ENCODE peak calls at places on chromosomes 7 and 10, in seven cellular contexts. O, T, D, G, B, Y and V are unnamed samples.

GRCh38 chr10:50991496-50992355 is 82.6 kb upstream of the PRKG1 start:
- DNase-seq in Y (no peak), B (peak; percentile 80), T (no peak), G (no peak), D (no peak), O (peak; percentile 87), V (no peak)

GRCh38 chr10:36515313-36515712 is 610.1 kb upstream of the ANKRD30A start:
- DNase-seq in D (no peak), O (no peak), B (no peak), Y (no peak), G (no peak), T (no peak), V (no peak)

GRCh38 chr10:131264110-131264788 is 47.3 kb downstream of the TCERG1L start:
- DNase-seq in Y (no peak), T (no peak), D (no peak), B (no peak), O (no peak), G (no peak), V (no peak)

GRCh38 chr10:68955414-68955785 is 570 bp upstream of the DDX21 start:
- DNase-seq in G (no peak), Y (no peak), B (no peak), D (no peak), O (no peak), T (no peak), V (no peak)

GRCh38 chr7:105319578-105319977 is 69.1 kb downstream of the SRPK2 start:
- DNase-seq in G (no peak), B (no peak), T (no peak), D (no peak), O (no peak), Y (no peak), V (no peak)

GRCh38 chr10:104334965-104335650 is 3.2 kb downstream of the ITPRIP start:
- DNase-seq in G (no peak), D (no peak), B (peak; percentile 75), T (no peak), Y (peak; percentile 16), O (peak; percentile 84), V (no peak)

GRCh38 chr10:84824525-84824924 is 496.1 kb downstream of the CCSER2 start:
- DNase-seq in O (no peak), D (no peak), G (no peak), T (no peak), Y (no peak), B (no peak), V (no peak)

GRCh38 chr7:143003393-143004051 is 23.4 kb downstream of the OR9A2 start:
- DNase-seq in D (peak; percentile 32), G (peak; percentile 67), O (no peak), B (no peak), Y (peak; percentile 9), T (peak; percentile 65), V (no peak)

GRCh38 chr7:95922191-95922590 is 149.8 kb downstream of the DYNC1I1 start:
- DNase-seq in Y (no peak), B (no peak), D (no peak), T (no peak), O (no peak), G (no peak), V (no peak)

GRCh38 chr10:93152136-93152535 is 78.4 kb downstream of the CYP26A1 start:
- DNase-seq in O (no peak), T (no peak), Y (no peak), G (no peak), D (peak; percentile 79), B (no peak), V (no peak)

GRCh38 chr7:15603124-15603523 is 41.3 kb upstream of the AGMO start:
- DNase-seq in G (no peak), Y (no peak), T (no peak), B (no peak), O (no peak), D (no peak), V (no peak)

GRCh38 chr10:43396061-43396927 is 12.7 kb downstream of the HNRNPF start:
- DNase-seq in B (peak; percentile 92), Y (peak; percentile 78), G (peak; percentile 61), O (peak; percentile 96), T (peak; percentile 91), D (peak; percentile 87), V (peak; percentile 58)

GRCh38 chr10:33643042-33643441 is 308.6 kb upstream of the NRP1 start:
- DNase-seq in G (no peak), O (no peak), D (no peak), T (no peak), B (no peak), Y (no peak), V (no peak)

GRCh38 chr7:39979406-39980073 is 29.5 kb downstream of the CDK13 start:
- DNase-seq in T (no peak), D (no peak), B (no peak), O (no peak), Y (no peak), G (peak; percentile 75), V (no peak)